ENCODE peak calls at places on chromosomes 13 and 19, in five cellular contexts. One of them, this sample, is unnamed.

GRCh38 chr13:67950594-67950993 is 720.5 kb upstream of the PCDH9 start:
- DNase-seq in activated CD4-positive, CD25-positive, alpha-beta regulatory T cell: no peak
- DNase-seq in stromal cell of bone marrow: no peak
- DNase-seq in globus pallidus: no peak
- DNase-seq in CD8-positive, alpha-beta memory T cell: no peak
- DNase-seq in this sample: no peak

GRCh38 chr13:57627663-57628062 is 3.9 kb upstream of the PCDH17 start:
- DNase-seq in activated CD4-positive, CD25-positive, alpha-beta regulatory T cell: no peak
- DNase-seq in stromal cell of bone marrow: no peak
- DNase-seq in globus pallidus: no peak
- DNase-seq in CD8-positive, alpha-beta memory T cell: no peak
- DNase-seq in this sample: no peak

GRCh38 chr19:38270587-38271167 is 6.3 kb downstream of the SPINT2 start:
- DNase-seq in activated CD4-positive, CD25-positive, alpha-beta regulatory T cell: no peak
- DNase-seq in stromal cell of bone marrow: no peak
- DNase-seq in globus pallidus: no peak
- DNase-seq in CD8-positive, alpha-beta memory T cell: no peak
- DNase-seq in this sample: no peak

GRCh38 chr19:11190501-11190900 is 6.8 kb downstream of the KANK2 start:
- DNase-seq in activated CD4-positive, CD25-positive, alpha-beta regulatory T cell: no peak
- DNase-seq in stromal cell of bone marrow: no peak
- DNase-seq in globus pallidus: no peak
- DNase-seq in CD8-positive, alpha-beta memory T cell: no peak
- DNase-seq in this sample: no peak

GRCh38 chr13:76871332-76871945 is 14.8 kb downstream of the KCTD12 start:
- DNase-seq in activated CD4-positive, CD25-positive, alpha-beta regulatory T cell: no peak
- DNase-seq in stromal cell of bone marrow: no peak
- DNase-seq in globus pallidus: no peak
- DNase-seq in CD8-positive, alpha-beta memory T cell: no peak
- DNase-seq in this sample: no peak

GRCh38 chr13:66068683-66069082 is 1161.5 kb downstream of the PCDH9 start:
- DNase-seq in activated CD4-positive, CD25-positive, alpha-beta regulatory T cell: no peak
- DNase-seq in stromal cell of bone marrow: no peak
- DNase-seq in globus pallidus: no peak
- DNase-seq in CD8-positive, alpha-beta memory T cell: no peak
- DNase-seq in this sample: no peak

GRCh38 chr19:400976-401835 is 7.7 kb downstream of the C2CD4C start:
- DNase-seq in activated CD4-positive, CD25-positive, alpha-beta regulatory T cell: no peak
- DNase-seq in stromal cell of bone marrow: no peak
- DNase-seq in globus pallidus: no peak
- DNase-seq in CD8-positive, alpha-beta memory T cell: no peak
- DNase-seq in this sample: no peak

GRCh38 chr19:1402411-1403070 is 1.2 kb upstream of the GAMT start:
- DNase-seq in activated CD4-positive, CD25-positive, alpha-beta regulatory T cell: no peak
- DNase-seq in stromal cell of bone marrow: no peak
- DNase-seq in globus pallidus: no peak
- DNase-seq in CD8-positive, alpha-beta memory T cell: no peak
- DNase-seq in this sample: no peak

GRCh38 chr19:52963229-52963760 is 614 bp upstream of the ZNF816 start:
- DNase-seq in activated CD4-positive, CD25-positive, alpha-beta regulatory T cell: no peak
- DNase-seq in stromal cell of bone marrow: no peak
- DNase-seq in globus pallidus: peak; percentile 15
- DNase-seq in CD8-positive, alpha-beta memory T cell: no peak
- DNase-seq in this sample: no peak

GRCh38 chr13:78660130-78660857 is 1.3 kb upstream of the OBI1 start:
- DNase-seq in activated CD4-positive, CD25-positive, alpha-beta regulatory T cell: no peak
- DNase-seq in stromal cell of bone marrow: no peak
- DNase-seq in globus pallidus: peak; percentile 14
- DNase-seq in CD8-positive, alpha-beta memory T cell: no peak
- DNase-seq in this sample: no peak